ENCODE peak calls at places on chromosomes 12 and 14, in eight cellular contexts. H is GM20000; J is HFF-Myc; U is iPS DF 6.9; S is ovary; R is stimulated activated CD4-positive, alpha-beta T cell treated with anti-CD3 and anti-CD28 coated beads, Interleukin-4, amount 100 ng/mL, for 4 hours; K is GM06990; C is naive thymus-derived CD4-positive, alpha-beta T cell. I is an unnamed sample.

GRCh38 chr12:132285311-132285741 is 44.1 kb downstream of the GALNT9 start:
- DNase-seq in H (no peak), J (no peak), U (no peak), S (no peak), R (no peak), K (no peak), C (no peak), I (no peak)

GRCh38 chr12:28097221-28097620 is 93.0 kb upstream of the CCDC91 start:
- DNase-seq in H (no peak), J (no peak), U (no peak), S (no peak), R (no peak), K (no peak), C (no peak), I (no peak)

GRCh38 chr14:59189822-59190368 is 1.4 kb downstream of the DAAM1 start:
- DNase-seq in H (peak), J (peak), U (peak), S (peak), R (peak), K (peak), C (peak), I (no peak)

GRCh38 chr12:11807453-11807852 is 158.0 kb downstream of the ETV6 start:
- DNase-seq in H (no peak), J (no peak), U (no peak), S (no peak), R (no peak), K (peak), C (no peak), I (no peak)

GRCh38 chr14:29243355-29243754 is 476.8 kb downstream of the FOXG1 start:
- DNase-seq in H (no peak), J (no peak), U (no peak), S (no peak), R (no peak), K (no peak), C (no peak), I (no peak)

GRCh38 chr12:94725375-94726168 is 75.2 kb upstream of the TMCC3 start:
- DNase-seq in H (no peak), J (peak), U (no peak), S (no peak), R (no peak), K (no peak), C (no peak), I (no peak)

GRCh38 chr14:32513571-32514009 is 184.5 kb downstream of the AKAP6 start:
- DNase-seq in H (no peak), J (no peak), U (no peak), S (no peak), R (no peak), K (no peak), C (no peak), I (no peak)

GRCh38 chr14:95123895-95124579 is 33.3 kb downstream of the DICER1 start:
- DNase-seq in H (no peak), J (no peak), U (no peak), S (no peak), R (no peak), K (no peak), C (no peak), I (no peak)

GRCh38 chr12:122413516-122414404 is 8.7 kb downstream of the CLIP1 start:
- DNase-seq in H (no peak), J (no peak), U (no peak), S (no peak), R (no peak), K (no peak), C (no peak), I (no peak)

GRCh38 chr12:64608901-64609542 is 1.3 kb upstream of the RASSF3 start:
- DNase-seq in H (peak), J (no peak), U (no peak), S (peak), R (peak), K (peak), C (peak), I (no peak)

GRCh38 chr12:75378354-75378753 is 12.5 kb upstream of the GLIPR1L2 start:
- DNase-seq in H (no peak), J (no peak), U (no peak), S (no peak), R (no peak), K (no peak), C (no peak), I (no peak)

GRCh38 chr12:7985802-7986418 is 46.6 kb upstream of the FOXJ2 start:
- DNase-seq in H (no peak), J (no peak), U (no peak), S (no peak), R (no peak), K (no peak), C (no peak), I (no peak)

GRCh38 chr14:65808390-65808789 is 395.9 kb downstream of the FUT8 start:
- DNase-seq in H (no peak), J (no peak), U (no peak), S (no peak), R (no peak), K (no peak), C (no peak), I (no peak)

GRCh38 chr14:76720382-76720813 is 40.9 kb upstream of the VASH1 start:
- DNase-seq in H (peak), J (no peak), U (no peak), S (peak), R (no peak), K (peak), C (no peak), I (no peak)

GRCh38 chr14:88363624-88364023 is 21.8 kb upstream of the SPATA7 start:
- DNase-seq in H (no peak), J (no peak), U (no peak), S (no peak), R (no peak), K (no peak), C (no peak), I (no peak)

GRCh38 chr12:95784286-95784685 is 6.3 kb downstream of the NTN4 start:
- DNase-seq in H (no peak), J (no peak), U (no peak), S (no peak), R (no peak), K (no peak), C (no peak), I (no peak)

GRCh38 chr12:51938744-51939143 is 12.8 kb upstream of the ACVR1B start:
- DNase-seq in H (no peak), J (no peak), U (no peak), S (no peak), R (no peak), K (no peak), C (no peak), I (no peak)

GRCh38 chr14:60204104-60204842 is 39.1 kb upstream of the DHRS7 start:
- DNase-seq in H (no peak), J (no peak), U (no peak), S (no peak), R (no peak), K (peak), C (no peak), I (no peak)

I was measured in D721Med.